ENCODE peak calls at places on chromosomes 11 and 22, in eight cellular contexts. One of them, this sample, is unnamed.

GRCh38 chr11:33982661-33983060 is 68.9 kb upstream of the CAPRIN1 start:
- DNase-seq in neural progenitor cell: no peak
- DNase-seq in naive thymus-derived CD4-positive, alpha-beta T cell: no peak
- DNase-seq in PC-3: no peak
- DNase-seq in cardiac muscle cell: no peak
- DNase-seq in lung: no peak
- DNase-seq in ovary: no peak
- DNase-seq in HL-60: no peak
- DNase-seq in this sample: no peak

GRCh38 chr22:37525073-37525745 is 6.0 kb upstream of the CARD10 start:
- DNase-seq in neural progenitor cell: no peak
- DNase-seq in naive thymus-derived CD4-positive, alpha-beta T cell: no peak
- DNase-seq in PC-3: peak
- DNase-seq in cardiac muscle cell: no peak
- DNase-seq in lung: no peak
- DNase-seq in ovary: no peak
- DNase-seq in HL-60: no peak
- DNase-seq in this sample: peak

GRCh38 chr11:15276616-15277015 is 161.9 kb downstream of the INSC start:
- DNase-seq in neural progenitor cell: peak
- DNase-seq in naive thymus-derived CD4-positive, alpha-beta T cell: no peak
- DNase-seq in PC-3: no peak
- DNase-seq in cardiac muscle cell: peak
- DNase-seq in lung: no peak
- DNase-seq in ovary: no peak
- DNase-seq in HL-60: no peak
- DNase-seq in this sample: no peak

GRCh38 chr22:44328326-44328725 is 15.6 kb upstream of the SHISAL1 start:
- DNase-seq in neural progenitor cell: no peak
- DNase-seq in naive thymus-derived CD4-positive, alpha-beta T cell: no peak
- DNase-seq in PC-3: no peak
- DNase-seq in cardiac muscle cell: no peak
- DNase-seq in lung: no peak
- DNase-seq in ovary: no peak
- DNase-seq in HL-60: no peak
- DNase-seq in this sample: no peak

GRCh38 chr22:42760806-42761565 is 40.3 kb upstream of the A4GALT start:
- DNase-seq in neural progenitor cell: peak
- DNase-seq in naive thymus-derived CD4-positive, alpha-beta T cell: no peak
- DNase-seq in PC-3: no peak
- DNase-seq in cardiac muscle cell: no peak
- DNase-seq in lung: no peak
- DNase-seq in ovary: no peak
- DNase-seq in HL-60: no peak
- DNase-seq in this sample: no peak

GRCh38 chr11:26944866-26945664 is 48.8 kb upstream of the FIBIN start:
- DNase-seq in neural progenitor cell: no peak
- DNase-seq in naive thymus-derived CD4-positive, alpha-beta T cell: no peak
- DNase-seq in PC-3: no peak
- DNase-seq in cardiac muscle cell: no peak
- DNase-seq in lung: no peak
- DNase-seq in ovary: no peak
- DNase-seq in HL-60: no peak
- DNase-seq in this sample: peak

GRCh38 chr22:47943729-47944700 is 1181.6 kb downstream of the TBC1D22A start:
- DNase-seq in neural progenitor cell: no peak
- DNase-seq in naive thymus-derived CD4-positive, alpha-beta T cell: no peak
- DNase-seq in PC-3: no peak
- DNase-seq in cardiac muscle cell: no peak
- DNase-seq in lung: no peak
- DNase-seq in ovary: no peak
- DNase-seq in HL-60: no peak
- DNase-seq in this sample: no peak

GRCh38 chr11:105100976-105101630 is 38.5 kb downstream of the CARD18 start:
- DNase-seq in neural progenitor cell: no peak
- DNase-seq in naive thymus-derived CD4-positive, alpha-beta T cell: no peak
- DNase-seq in PC-3: no peak
- DNase-seq in cardiac muscle cell: no peak
- DNase-seq in lung: no peak
- DNase-seq in ovary: no peak
- DNase-seq in HL-60: peak
- DNase-seq in this sample: no peak

GRCh38 chr11:62505112-62505783 is 41.4 kb downstream of the AHNAK start:
- DNase-seq in neural progenitor cell: peak
- DNase-seq in naive thymus-derived CD4-positive, alpha-beta T cell: no peak
- DNase-seq in PC-3: no peak
- DNase-seq in cardiac muscle cell: peak
- DNase-seq in lung: no peak
- DNase-seq in ovary: no peak
- DNase-seq in HL-60: no peak
- DNase-seq in this sample: no peak

GRCh38 chr22:46070722-46071450 is 79.4 kb upstream of the PPARA start:
- DNase-seq in neural progenitor cell: peak
- DNase-seq in naive thymus-derived CD4-positive, alpha-beta T cell: peak
- DNase-seq in PC-3: peak
- DNase-seq in cardiac muscle cell: peak
- DNase-seq in lung: peak
- DNase-seq in ovary: peak
- DNase-seq in HL-60: peak
- DNase-seq in this sample: no peak

GRCh38 chr11:126194121-126194543 is 17.3 kb downstream of the RPUSD4 start:
- DNase-seq in neural progenitor cell: peak
- DNase-seq in naive thymus-derived CD4-positive, alpha-beta T cell: no peak
- DNase-seq in PC-3: peak
- DNase-seq in cardiac muscle cell: peak
- DNase-seq in lung: no peak
- DNase-seq in ovary: peak
- DNase-seq in HL-60: peak
- DNase-seq in this sample: no peak

GRCh38 chr11:83063073-83063754 is 8.5 kb downstream of the RAB30 start:
- DNase-seq in neural progenitor cell: no peak
- DNase-seq in naive thymus-derived CD4-positive, alpha-beta T cell: no peak
- DNase-seq in PC-3: peak
- DNase-seq in cardiac muscle cell: no peak
- DNase-seq in lung: no peak
- DNase-seq in ovary: no peak
- DNase-seq in HL-60: no peak
- DNase-seq in this sample: peak

GRCh38 chr11:44711113-44711512 is 15.6 kb upstream of the TSPAN18 start:
- DNase-seq in neural progenitor cell: peak
- DNase-seq in naive thymus-derived CD4-positive, alpha-beta T cell: no peak
- DNase-seq in PC-3: no peak
- DNase-seq in cardiac muscle cell: peak
- DNase-seq in lung: no peak
- DNase-seq in ovary: no peak
- DNase-seq in HL-60: no peak
- DNase-seq in this sample: no peak

GRCh38 chr22:45263790-45264269 is 20.9 kb upstream of the UPK3A start:
- DNase-seq in neural progenitor cell: peak
- DNase-seq in naive thymus-derived CD4-positive, alpha-beta T cell: no peak
- DNase-seq in PC-3: no peak
- DNase-seq in cardiac muscle cell: peak
- DNase-seq in lung: peak
- DNase-seq in ovary: peak
- DNase-seq in HL-60: peak
- DNase-seq in this sample: peak

GRCh38 chr11:119993732-119994131 is 144.2 kb downstream of the TRIM29 start:
- DNase-seq in neural progenitor cell: no peak
- DNase-seq in naive thymus-derived CD4-positive, alpha-beta T cell: no peak
- DNase-seq in PC-3: no peak
- DNase-seq in cardiac muscle cell: peak
- DNase-seq in lung: no peak
- DNase-seq in ovary: no peak
- DNase-seq in HL-60: no peak
- DNase-seq in this sample: no peak

GRCh38 chr11:76654980-76655379 is 15.6 kb downstream of the LRRC32 start:
- DNase-seq in neural progenitor cell: no peak
- DNase-seq in naive thymus-derived CD4-positive, alpha-beta T cell: no peak
- DNase-seq in PC-3: no peak
- DNase-seq in cardiac muscle cell: no peak
- DNase-seq in lung: no peak
- DNase-seq in ovary: peak
- DNase-seq in HL-60: no peak
- DNase-seq in this sample: no peak

GRCh38 chr11:8312966-8313365 is 49.3 kb upstream of the LMO1 start:
- DNase-seq in neural progenitor cell: peak
- DNase-seq in naive thymus-derived CD4-positive, alpha-beta T cell: no peak
- DNase-seq in PC-3: no peak
- DNase-seq in cardiac muscle cell: no peak
- DNase-seq in lung: no peak
- DNase-seq in ovary: peak
- DNase-seq in HL-60: no peak
- DNase-seq in this sample: no peak

GRCh38 chr22:38104084-38104483 is 6.4 kb downstream of the BAIAP2L2 start:
- DNase-seq in neural progenitor cell: peak
- DNase-seq in naive thymus-derived CD4-positive, alpha-beta T cell: no peak
- DNase-seq in PC-3: peak
- DNase-seq in cardiac muscle cell: peak
- DNase-seq in lung: no peak
- DNase-seq in ovary: no peak
- DNase-seq in HL-60: peak
- DNase-seq in this sample: no peak

GRCh38 chr22:29359469-29359868 is 28.9 kb downstream of the AP1B1 start:
- DNase-seq in neural progenitor cell: peak
- DNase-seq in naive thymus-derived CD4-positive, alpha-beta T cell: no peak
- DNase-seq in PC-3: peak
- DNase-seq in cardiac muscle cell: peak
- DNase-seq in lung: peak
- DNase-seq in ovary: peak
- DNase-seq in HL-60: peak
- DNase-seq in this sample: peak

GRCh38 chr22:46502346-46502745 is 35.1 kb downstream of the CELSR1 start:
- DNase-seq in neural progenitor cell: no peak
- DNase-seq in naive thymus-derived CD4-positive, alpha-beta T cell: no peak
- DNase-seq in PC-3: no peak
- DNase-seq in cardiac muscle cell: no peak
- DNase-seq in lung: no peak
- DNase-seq in ovary: no peak
- DNase-seq in HL-60: no peak
- DNase-seq in this sample: no peak

GRCh38 chr11:28342704-28343103 is 234.5 kb downstream of the METTL15 start:
- DNase-seq in neural progenitor cell: no peak
- DNase-seq in naive thymus-derived CD4-positive, alpha-beta T cell: no peak
- DNase-seq in PC-3: no peak
- DNase-seq in cardiac muscle cell: no peak
- DNase-seq in lung: no peak
- DNase-seq in ovary: no peak
- DNase-seq in HL-60: no peak
- DNase-seq in this sample: peak

GRCh38 chr11:60700689-60701508 is 1.5 kb downstream of the MS4A8 start:
- DNase-seq in neural progenitor cell: peak
- DNase-seq in naive thymus-derived CD4-positive, alpha-beta T cell: no peak
- DNase-seq in PC-3: peak
- DNase-seq in cardiac muscle cell: peak
- DNase-seq in lung: peak
- DNase-seq in ovary: peak
- DNase-seq in HL-60: no peak
- DNase-seq in this sample: no peak

DNA sequence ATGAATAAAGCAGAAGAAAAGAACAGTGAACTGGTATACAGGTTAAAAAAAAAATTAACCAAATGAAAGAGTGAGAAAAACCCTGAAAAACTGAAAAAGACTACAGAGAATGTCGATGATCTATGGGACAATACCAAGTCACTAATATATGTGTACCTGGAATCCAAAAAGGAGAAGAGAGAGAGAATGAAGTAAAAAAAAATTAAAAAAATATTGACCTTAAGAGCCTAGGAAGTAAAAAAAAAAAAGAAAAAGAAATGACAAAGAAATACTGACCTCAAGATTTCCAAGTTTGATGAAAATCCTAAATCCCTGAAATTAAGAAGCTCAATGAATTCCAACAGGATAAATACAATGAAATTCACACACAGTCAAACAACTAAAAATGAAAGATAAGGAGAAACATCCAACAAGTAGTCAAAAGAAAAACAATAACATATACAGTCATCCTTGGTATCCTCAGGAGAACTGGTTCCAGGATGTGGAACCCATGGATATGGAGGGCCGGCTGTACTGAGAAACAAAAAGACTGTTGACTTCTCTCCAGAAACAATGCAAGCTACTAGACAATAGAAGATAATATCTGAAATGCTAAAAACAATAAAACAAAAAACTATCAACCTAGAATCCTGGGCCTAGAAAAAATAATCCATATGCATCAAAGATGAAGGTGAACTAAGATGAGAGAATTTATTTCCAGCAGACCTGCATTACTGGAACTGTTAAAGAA is 33.5 kb upstream of the SERPIND1 start:
- DNase-seq in neural progenitor cell: no peak
- DNase-seq in naive thymus-derived CD4-positive, alpha-beta T cell: no peak
- DNase-seq in PC-3: no peak
- DNase-seq in cardiac muscle cell: no peak
- DNase-seq in lung: no peak
- DNase-seq in ovary: no peak
- DNase-seq in HL-60: no peak
- DNase-seq in this sample: no peak
- H3K27ac ChIP-seq in neural progenitor cell: no peak
- H3K27ac ChIP-seq in naive thymus-derived CD4-positive, alpha-beta T cell: no peak
- H3K27ac ChIP-seq in PC-3: no peak
- H3K27ac ChIP-seq in cardiac muscle cell: no peak
- H3K27ac ChIP-seq in lung: no peak
- H3K27ac ChIP-seq in ovary: no peak
- H3K27ac ChIP-seq in HL-60: no peak
- H3K27ac ChIP-seq in this sample: no peak

DNA sequence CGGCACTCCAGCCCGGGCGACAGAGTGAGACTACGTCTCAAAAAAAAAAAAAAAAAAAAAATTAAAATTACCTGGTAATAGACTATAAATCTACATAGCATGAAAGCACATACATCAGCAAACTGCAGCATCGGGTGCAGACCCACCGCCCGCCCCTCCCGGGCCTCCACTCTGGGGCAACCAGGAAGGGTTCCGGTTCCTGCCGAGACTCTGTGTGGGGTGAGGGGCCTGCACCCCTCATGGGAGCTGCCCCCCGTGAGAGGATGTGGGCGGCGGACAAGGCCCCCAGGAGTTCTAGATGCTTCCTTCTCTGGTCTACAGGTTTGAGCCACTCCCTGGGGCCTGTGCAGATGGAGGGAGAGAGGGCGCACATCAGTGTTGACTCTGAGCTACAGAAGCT is 9.1 kb downstream of the DRD4 start:
- DNase-seq in neural progenitor cell: no peak
- DNase-seq in naive thymus-derived CD4-positive, alpha-beta T cell: no peak
- DNase-seq in PC-3: no peak
- DNase-seq in cardiac muscle cell: no peak
- DNase-seq in lung: no peak
- DNase-seq in ovary: no peak
- DNase-seq in HL-60: no peak
- DNase-seq in this sample: no peak
- H3K27ac ChIP-seq in neural progenitor cell: peak
- H3K27ac ChIP-seq in naive thymus-derived CD4-positive, alpha-beta T cell: no peak
- H3K27ac ChIP-seq in PC-3: no peak
- H3K27ac ChIP-seq in cardiac muscle cell: no peak
- H3K27ac ChIP-seq in lung: no peak
- H3K27ac ChIP-seq in ovary: no peak
- H3K27ac ChIP-seq in HL-60: no peak
- H3K27ac ChIP-seq in this sample: no peak

GRCh38 chr11:114102993-114103896 is 43.7 kb downstream of the ZBTB16 start:
- DNase-seq in neural progenitor cell: no peak
- DNase-seq in naive thymus-derived CD4-positive, alpha-beta T cell: no peak
- DNase-seq in PC-3: no peak
- DNase-seq in cardiac muscle cell: no peak
- DNase-seq in lung: no peak
- DNase-seq in ovary: no peak
- DNase-seq in HL-60: no peak
- DNase-seq in this sample: no peak
- H3K27ac ChIP-seq in neural progenitor cell: no peak
- H3K27ac ChIP-seq in naive thymus-derived CD4-positive, alpha-beta T cell: no peak
- H3K27ac ChIP-seq in PC-3: no peak
- H3K27ac ChIP-seq in cardiac muscle cell: no peak
- H3K27ac ChIP-seq in lung: no peak
- H3K27ac ChIP-seq in ovary: no peak
- H3K27ac ChIP-seq in HL-60: no peak
- H3K27ac ChIP-seq in this sample: no peak

GRCh38 chr22:21736084-21736642 is 569 bp upstream of the YPEL1 start:
- DNase-seq in neural progenitor cell: no peak
- DNase-seq in naive thymus-derived CD4-positive, alpha-beta T cell: no peak
- DNase-seq in PC-3: no peak
- DNase-seq in cardiac muscle cell: no peak
- DNase-seq in lung: no peak
- DNase-seq in ovary: no peak
- DNase-seq in HL-60: no peak
- DNase-seq in this sample: no peak
- H3K27ac ChIP-seq in neural progenitor cell: no peak
- H3K27ac ChIP-seq in naive thymus-derived CD4-positive, alpha-beta T cell: peak
- H3K27ac ChIP-seq in PC-3: no peak
- H3K27ac ChIP-seq in cardiac muscle cell: no peak
- H3K27ac ChIP-seq in lung: peak
- H3K27ac ChIP-seq in ovary: no peak
- H3K27ac ChIP-seq in HL-60: no peak
- H3K27ac ChIP-seq in this sample: no peak

This sample was measured in astrocyte.